ENCODE peak calls at places on chromosomes 12 and 14, in four cellular contexts. C, P, O and N are unnamed samples. For H3K9me3, the result is how much of the 10 kb centered on the place peaks cover.

GRCh38 chr14:105326891-105327694 is 12.5 kb downstream of the PACS2 start:
- DNase-seq in C (peak), P (no peak), O (no peak), N (no peak)

GRCh38 chr12:69240625-69240984 is 1.2 kb downstream of the CPSF6 start:
- DNase-seq in C (no peak), P (no peak), O (peak), N (peak)

GRCh38 chr14:38197001-38197760 is 10.5 kb upstream of the SSTR1 start:
- DNase-seq in C (no peak), P (no peak), O (no peak), N (no peak)

GRCh38 chr12:76685246-76685678 is 78.7 kb upstream of the ZDHHC17 start:
- DNase-seq in C (peak), P (peak), O (no peak), N (peak)

GRCh38 chr12:68416350-68416749 is 84.2 kb upstream of the MDM1 start:
- DNase-seq in C (no peak), P (no peak), O (no peak), N (no peak)

GRCh38 chr12:43836455-43836989 is 641 bp downstream of the TMEM117 start:
- DNase-seq in C (no peak), P (peak), O (no peak), N (peak)

GRCh38 chr12:2084553-2085296 is 31.9 kb downstream of the CACNA1C start:
- DNase-seq in C (no peak), P (peak), O (no peak), N (no peak)

GRCh38 chr12:22974865-22975264 is 349.9 kb downstream of the ETNK1 start:
- DNase-seq in C (no peak), P (no peak), O (no peak), N (peak)

GRCh38 chr12:51863921-51864700 is 15.6 kb upstream of the FIGNL2 start:
- DNase-seq in C (peak), P (no peak), O (no peak), N (peak)

GRCh38 chr12:52331833-52332232 is 10.6 kb upstream of the KRT83 start:
- DNase-seq in C (no peak), P (no peak), O (no peak), N (no peak)

GRCh38 chr12:39713552-39713951 is 93.9 kb upstream of the ABCD2 start:
- DNase-seq in C (no peak), P (no peak), O (no peak), N (no peak)

GRCh38 chr12:124140889-124141550 is 153.9 kb upstream of the RFLNA start:
- DNase-seq in C (peak), P (no peak), O (no peak), N (no peak)

GRCh38 chr12:111759276-111759675 is 7.5 kb upstream of the ALDH2 start:
- DNase-seq in C (no peak), P (no peak), O (no peak), N (no peak)

GRCh38 chr12:94435511-94435927 is 24.1 kb downstream of the CEP83 start:
- DNase-seq in C (peak), P (no peak), O (no peak), N (no peak)

GRCh38 chr12:2406903-2407302 is 354.1 kb downstream of the CACNA1C start:
- DNase-seq in C (no peak), P (no peak), O (no peak), N (no peak)

GRCh38 chr12:22627351-22627750 is 2.4 kb downstream of the ETNK1 start:
- DNase-seq in C (no peak), P (no peak), O (no peak), N (no peak)

GRCh38 chr14:21978184-21978998 is 304.8 kb upstream of the OR4E1 start:
- DNase-seq in C (peak), P (no peak), O (peak), N (peak)

GRCh38 chr14:101519090-101519489 is 42.2 kb upstream of the DIO3 start:
- DNase-seq in C (no peak), P (no peak), O (no peak), N (no peak)

GRCh38 chr14:51327376-51327775 is 87.3 kb downstream of the TMX1 start:
- DNase-seq in C (no peak), P (no peak), O (no peak), N (no peak)

GRCh38 chr12:38469689-38470088 is 153.1 kb downstream of the ALG10B start:
- DNase-seq in C (no peak), P (no peak), O (no peak), N (no peak)

GRCh38 chr14:76995279-76996035 is 33.1 kb downstream of the IRF2BPL start:
- DNase-seq in C (no peak), P (no peak), O (no peak), N (no peak)

GRCh38 chr14:38964630-38965029 is 138.4 kb downstream of the SEC23A start:
- DNase-seq in C (no peak), P (no peak), O (no peak), N (peak)

GRCh38 chr14:27427796-27428195 is 830.0 kb upstream of the NOVA1 start:
- DNase-seq in C (no peak), P (no peak), O (no peak), N (no peak)

GRCh38 chr12:114693532-114693931 is 9.6 kb upstream of the TBX3 start:
- DNase-seq in C (no peak), P (no peak), O (no peak), N (no peak)

GRCh38 chr14:65732112-65732511 is 319.6 kb downstream of the FUT8 start:
- DNase-seq in C (no peak), P (no peak), O (no peak), N (no peak)

GRCh38 chr12:113065126-113066007 is 8.8 kb downstream of the DTX1 start:
- DNase-seq in C (peak), P (no peak), O (no peak), N (peak)

GRCh38 chr12:2152134-2152533 is 99.3 kb downstream of the CACNA1C start:
- DNase-seq in C (no peak), P (no peak), O (no peak), N (no peak)

GRCh38 chr14:56512521-56512920 is 67.1 kb upstream of the TMEM260 start:
- DNase-seq in C (no peak), P (no peak), O (no peak), N (no peak)

GRCh38 chr12:3214508-3215365 is 137.6 kb downstream of the TSPAN9 start:
- DNase-seq in C (peak), P (no peak), O (no peak), N (no peak)

GRCh38 chr12:6548556-6549378 is 7.1 kb downstream of the IFFO1 start:
- DNase-seq in C (no peak), P (no peak), O (no peak), N (no peak)

GRCh38 chr14:45891417-45892080 is 638.5 kb upstream of the MIS18BP1 start:
- DNase-seq in C (peak), P (no peak), O (no peak), N (peak)

GRCh38 chr12:121441555-121441954 is 41.6 kb downstream of the RNF34 start:
- DNase-seq in C (peak), P (no peak), O (no peak), N (no peak)

GRCh38 chr14:51977075-51977474 is 12.3 kb upstream of the RTRAF start:
- DNase-seq in C (no peak), P (no peak), O (no peak), N (no peak)

GRCh38 chr14:67191768-67192290 is 2.6 kb downstream of the GARIN2 start:
- DNase-seq in C (no peak), P (no peak), O (no peak), N (no peak)
- TF ChIP-seq CTCF in C (no peak), P (no peak), O (no peak), N (no peak)

GRCh38 chr14:90276627-90277367 is 20.4 kb downstream of the PSMC1 start:
- DNase-seq in C (peak), P (no peak), O (no peak), N (no peak)

GRCh38 chr14:90275820-90276219 is 19.5 kb downstream of the PSMC1 start:
- DNase-seq in C (no peak), P (no peak), O (no peak), N (no peak)

GRCh38 chr14:90274019-90274418 is 17.7 kb downstream of the PSMC1 start:
- DNase-seq in C (peak), P (no peak), O (no peak), N (no peak)

GRCh38 chr14:90274808-90275454 is 18.6 kb downstream of the PSMC1 start:
- DNase-seq in C (no peak), P (peak), O (no peak), N (no peak)

DNA sequence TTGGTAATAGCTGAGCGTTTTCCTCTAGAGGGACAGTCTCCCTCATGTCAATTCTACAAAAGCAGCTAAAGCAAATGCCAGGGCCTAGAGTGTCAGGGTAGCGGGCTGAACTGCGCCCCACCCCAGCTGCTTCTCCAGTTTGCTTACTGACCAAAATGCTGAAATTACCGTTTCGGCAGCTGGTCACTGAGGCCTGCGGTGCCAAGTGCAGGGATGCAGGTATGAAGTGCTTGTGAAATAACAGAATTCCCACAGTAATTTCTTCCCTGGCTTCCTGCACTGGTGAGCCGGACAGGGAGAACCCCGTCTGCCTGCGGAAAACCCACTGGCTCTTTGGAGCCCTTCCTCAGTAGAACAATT is 19.1 kb downstream of the PSMC1 start:
- DNase-seq in C (no peak), P (no peak), O (no peak), N (no peak)
- H3K27ac ChIP-seq in C (no peak), P (peak), O (no peak), N (no peak)

GRCh38 chr12:34389378-34390170 is 367.3 kb downstream of the ALG10 start:
- DNase-seq in C (no peak), P (no peak), O (no peak), N (no peak)
- H3K9me3 ChIP-seq in C (half or more), P (under half), O (under half), N (under half)

DNA sequence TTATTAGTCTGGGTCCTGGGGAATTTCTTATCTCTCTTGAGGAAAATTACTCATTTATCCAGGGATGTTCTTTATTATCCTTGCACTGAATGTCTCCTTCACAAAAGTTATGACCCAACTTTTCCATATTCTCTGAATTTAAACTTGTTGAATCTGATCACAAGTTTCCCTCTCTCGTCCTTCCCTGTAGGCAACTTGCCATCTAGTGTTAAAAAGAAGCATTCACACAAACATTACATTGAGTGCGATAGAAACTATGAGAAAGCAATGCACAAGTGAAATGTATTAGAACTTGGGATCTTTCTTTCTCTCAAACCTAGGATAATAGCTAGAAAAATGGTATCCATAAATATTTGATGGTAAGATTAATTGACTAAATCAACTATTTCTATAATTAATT is 608.4 kb downstream of the FSCB start:
- DNase-seq in C (no peak), P (no peak), O (no peak), N (peak)
- TF ChIP-seq CTCF in C (peak), P (no peak), O (no peak), N (peak)